ENCODE peak calls at places on chromosomes 4 and X, in four cellular contexts. H is HFF-Myc; N is memory B cell; Q is activated CD4-positive, alpha-beta T cell treated with anti-CD3 and anti-CD28 coated beads, Interleukin-2, amount 10 ng/mL, durations not matched to agents 7 days and 5 days. K is an unnamed sample.

GRCh38 chrX:20487227-20487626 is 220.5 kb upstream of the RPS6KA3 start:
- DNase-seq in Q (no peak), N (no peak), H (no peak), K (no peak)

GRCh38 chrX:18543738-18544137 is 118.3 kb downstream of the CDKL5 start:
- DNase-seq in H (no peak), N (no peak), Q (no peak), K (no peak)

GRCh38 chr4:105092356-105092755 is 54.3 kb upstream of the TET2 start:
- DNase-seq in H (peak), Q (no peak), N (no peak), K (no peak)

GRCh38 chr4:38669233-38669632 is 5.2 kb downstream of the KLF3 start:
- DNase-seq in H (no peak), Q (no peak), N (no peak), K (no peak)

GRCh38 chr4:14078311-14078710 is 450.8 kb upstream of the BOD1L1 start:
- DNase-seq in N (no peak), H (no peak), Q (no peak), K (no peak)

GRCh38 chr4:94068712-94069111 is 139.0 kb upstream of the SMARCAD1 start:
- DNase-seq in N (no peak), Q (no peak), H (no peak), K (no peak)

GRCh38 chrX:97158270-97158669 is 274.6 kb downstream of the RPA4 start:
- DNase-seq in N (no peak), Q (no peak), H (no peak), K (no peak)

GRCh38 chr4:17912011-17912410 is 101.2 kb downstream of the NCAPG start:
- DNase-seq in H (no peak), N (no peak), Q (no peak), K (no peak)

GRCh38 chr4:27289704-27290103 is 429.1 kb downstream of the STIM2 start:
- DNase-seq in N (no peak), Q (no peak), H (no peak), K (no peak)

GRCh38 chr4:136495076-136495475 is 1037.2 kb downstream of the PCDH18 start:
- DNase-seq in Q (no peak), H (no peak), N (no peak), K (no peak)

GRCh38 chr4:65646136-65646535 is 24.2 kb downstream of the EPHA5 start:
- DNase-seq in H (no peak), Q (no peak), N (no peak), K (no peak)

GRCh38 chr4:126568652-126569580 is 1063.8 kb upstream of the INTU start:
- DNase-seq in Q (no peak), H (no peak), N (no peak), K (no peak)

K was measured in GM13977.